ENCODE peak calls at places on chromosomes 3 and 15, in eight cellular contexts. G is adrenal gland, T is GM23248, A is uterus, D is neural progenitor cell, L is neuronal stem cell, M is A549, X is cardiac muscle cell. J is an unnamed sample.

GRCh38 chr15:69857686-69858391 is 239.9 kb downstream of the TLE3 start:
- DNase-seq in G (no peak), T (no peak), A (no peak), D (no peak), L (no peak), M (no peak), X (no peak), J (no peak)

GRCh38 chr3:188267790-188268333 is 113.9 kb downstream of the LPP start:
- DNase-seq in G (no peak), T (no peak), A (no peak), D (no peak), L (no peak), M (no peak), X (no peak), J (no peak)

GRCh38 chr3:97817965-97818364 is 3.8 kb upstream of the CRYBG3 start:
- DNase-seq in G (no peak), T (no peak), A (no peak), D (no peak), L (no peak), M (no peak), X (no peak), J (no peak)

GRCh38 chr3:177569823-177570657 is 372.8 kb upstream of the TBL1XR1 start:
- DNase-seq in G (no peak), T (peak; percentile 76), A (no peak), D (no peak), L (no peak), M (no peak), X (no peak), J (no peak)

GRCh38 chr3:186049001-186049400 is 59.9 kb downstream of the ETV5 start:
- DNase-seq in G (no peak), T (no peak), A (no peak), D (no peak), L (no peak), M (no peak), X (no peak), J (no peak)

GRCh38 chr3:148648685-148649352 is 48.9 kb upstream of the AGTR1 start:
- DNase-seq in G (no peak), T (peak; percentile 86), A (no peak), D (no peak), L (no peak), M (peak; percentile 38), X (peak; percentile 68), J (no peak)

GRCh38 chr3:154759966-154760365 is 320.2 kb upstream of the MME start:
- DNase-seq in G (no peak), T (no peak), A (no peak), D (peak; percentile 20), L (no peak), M (no peak), X (no peak), J (no peak)

GRCh38 chr3:196868297-196868661 is 559 bp downstream of the SENP5 start:
- DNase-seq in G (peak; percentile 31), T (peak; percentile 71), A (no peak), D (peak; percentile 60), L (peak; percentile 11), M (no peak), X (no peak), J (no peak)

GRCh38 chr3:94115482-94115881 is 52.6 kb downstream of the NSUN3 start:
- DNase-seq in G (no peak), T (peak; percentile 48), A (no peak), D (peak; percentile 33), L (peak; percentile 18), M (peak; percentile 32), X (peak; percentile 59), J (no peak)

GRCh38 chr3:94117729-94118128 is 54.9 kb downstream of the NSUN3 start:
- DNase-seq in G (no peak), T (no peak), A (no peak), D (no peak), L (no peak), M (no peak), X (no peak), J (no peak)

GRCh38 chr3:94118390-94118789 is 55.5 kb downstream of the NSUN3 start:
- DNase-seq in G (no peak), T (no peak), A (no peak), D (no peak), L (no peak), M (no peak), X (no peak), J (no peak)

DNA sequence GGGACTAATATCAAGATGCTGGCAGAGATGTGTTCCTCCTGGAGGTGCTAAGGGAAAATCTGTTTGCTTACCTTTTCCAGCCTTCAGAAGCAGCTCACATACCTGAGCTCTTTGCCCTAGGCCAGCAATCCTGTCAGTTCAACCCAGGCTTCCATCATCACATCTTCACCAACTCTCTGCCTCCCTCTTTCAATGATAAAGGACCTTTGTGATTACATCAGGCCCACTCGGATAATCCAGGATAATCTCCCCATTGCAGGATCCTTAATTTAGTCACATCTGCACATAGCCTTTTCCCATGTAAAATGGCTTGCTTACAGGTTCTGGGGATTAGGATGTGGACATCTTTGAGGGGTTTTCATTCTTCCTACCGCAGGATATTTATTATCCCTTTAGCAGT is 58.3 kb downstream of the NSUN3 start:
- DNase-seq in G (no peak), T (no peak), A (no peak), D (peak; percentile 19), L (no peak), M (no peak), X (no peak), J (no peak)
- H3K9me3 ChIP-seq in G (no peaks in the 10 kb centered on the region), T (no peaks in the 10 kb centered on the region), A (no peaks in the 10 kb centered on the region), D (no peaks in the 10 kb centered on the region), L (no peaks in the 10 kb centered on the region), M (no peaks in the 10 kb centered on the region), X (no peaks in the 10 kb centered on the region), J (no peaks in the 10 kb centered on the region)

GRCh38 chr3:100083209-100083608 is 31.1 kb downstream of the FILIP1L start:
- DNase-seq in G (no peak), T (no peak), A (no peak), D (no peak), L (no peak), M (no peak), X (no peak), J (no peak)

GRCh38 chr3:100086401-100086800 is 27.9 kb downstream of the FILIP1L start:
- DNase-seq in G (no peak), T (peak; percentile 51), A (no peak), D (no peak), L (no peak), M (no peak), X (no peak), J (no peak)

GRCh38 chr3:100082108-100082642 is 32.1 kb downstream of the FILIP1L start:
- DNase-seq in G (no peak), T (no peak), A (no peak), D (no peak), L (no peak), M (no peak), X (no peak), J (no peak)

GRCh38 chr3:100082724-100083123 is 31.6 kb downstream of the FILIP1L start:
- DNase-seq in G (no peak), T (no peak), A (no peak), D (no peak), L (no peak), M (no peak), X (no peak), J (no peak)

DNA sequence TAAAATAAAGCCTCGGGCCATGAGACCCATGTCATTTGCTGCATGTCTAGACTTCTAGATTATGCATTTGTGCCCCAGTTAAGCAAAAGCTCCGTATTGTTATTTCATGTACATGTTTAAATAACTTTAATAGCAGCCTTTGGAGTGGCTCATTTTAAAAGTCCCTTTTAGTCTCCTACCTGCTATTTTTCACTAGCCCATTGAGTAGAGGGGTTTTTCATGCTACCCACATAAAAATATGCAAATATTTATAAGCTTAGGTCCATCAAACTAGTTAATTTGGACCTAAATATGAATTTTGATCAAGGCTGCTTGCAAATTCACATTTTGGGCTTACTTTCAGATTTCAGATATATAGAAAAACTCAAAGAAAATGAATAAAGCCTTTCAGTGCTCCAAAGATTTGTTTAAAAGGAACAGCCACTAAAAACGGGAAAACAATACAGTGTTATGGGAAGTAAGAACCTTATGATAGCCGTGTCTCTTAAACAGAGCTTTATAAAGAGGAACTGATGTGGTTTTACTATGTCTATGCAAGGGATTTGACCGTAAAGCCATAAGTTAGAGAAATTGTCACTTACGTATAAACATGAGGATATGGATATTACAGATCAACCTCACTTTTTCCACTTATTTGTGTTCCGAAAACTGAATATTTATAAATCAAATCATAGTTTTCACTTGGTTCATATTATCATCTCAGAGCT is 30.0 kb downstream of the FILIP1L start:
- DNase-seq in G (no peak), T (no peak), A (no peak), D (no peak), L (no peak), M (no peak), X (no peak), J (no peak)
- H3K9me3 ChIP-seq in G (no peaks in the 10 kb centered on the region), T (no peaks in the 10 kb centered on the region), A (no peaks in the 10 kb centered on the region), D (no peaks in the 10 kb centered on the region), L (peaks cover 13% of the 10 kb centered on the region), M (no peaks in the 10 kb centered on the region), X (no peaks in the 10 kb centered on the region), J (no peaks in the 10 kb centered on the region)

GRCh38 chr15:25091421-25092158 is 136.8 kb downstream of the SNRPN start:
- DNase-seq in G (no peak), T (no peak), A (no peak), D (no peak), L (no peak), M (no peak), X (no peak), J (no peak)

GRCh38 chr15:25090073-25090733 is 135.4 kb downstream of the SNRPN start:
- DNase-seq in G (no peak), T (no peak), A (no peak), D (no peak), L (no peak), M (no peak), X (no peak), J (no peak)

GRCh38 chr15:25088261-25088790 is 133.5 kb downstream of the SNRPN start:
- DNase-seq in G (no peak), T (no peak), A (no peak), D (no peak), L (no peak), M (no peak), X (no peak), J (no peak)

GRCh38 chr15:25087137-25087536 is 132.3 kb downstream of the SNRPN start:
- DNase-seq in G (no peak), T (no peak), A (no peak), D (no peak), L (no peak), M (no peak), X (no peak), J (no peak)

DNA sequence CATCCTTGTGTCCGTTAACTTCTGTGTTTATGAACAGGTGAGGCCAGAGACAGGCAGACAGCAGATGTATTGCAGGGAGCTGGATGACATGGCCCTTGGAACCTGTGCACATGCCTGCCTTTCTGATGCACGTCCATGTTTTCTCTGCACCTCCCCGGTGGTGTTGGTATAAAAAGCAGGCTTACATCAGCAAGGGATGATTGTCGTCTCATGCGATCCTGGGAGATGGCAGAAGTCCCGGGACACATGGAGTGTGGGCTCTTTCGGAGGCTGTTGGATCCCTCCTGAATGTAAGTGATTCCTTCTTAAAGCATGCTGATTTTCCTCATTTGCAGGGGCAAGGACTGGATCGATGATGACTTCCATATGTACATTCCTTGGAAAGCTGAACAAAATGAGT is 134.8 kb downstream of the SNRPN start:
- DNase-seq in G (no peak), T (no peak), A (no peak), D (no peak), L (no peak), M (no peak), X (no peak), J (no peak)
- H3K9me3 ChIP-seq in G (no peaks in the 10 kb centered on the region), T (no peaks in the 10 kb centered on the region), A (no peaks in the 10 kb centered on the region), D (no peaks in the 10 kb centered on the region), L (peaks cover 83% of the 10 kb centered on the region), M (peaks cover 2% of the 10 kb centered on the region), X (no peaks in the 10 kb centered on the region), J (peaks cover 85% of the 10 kb centered on the region)

DNA sequence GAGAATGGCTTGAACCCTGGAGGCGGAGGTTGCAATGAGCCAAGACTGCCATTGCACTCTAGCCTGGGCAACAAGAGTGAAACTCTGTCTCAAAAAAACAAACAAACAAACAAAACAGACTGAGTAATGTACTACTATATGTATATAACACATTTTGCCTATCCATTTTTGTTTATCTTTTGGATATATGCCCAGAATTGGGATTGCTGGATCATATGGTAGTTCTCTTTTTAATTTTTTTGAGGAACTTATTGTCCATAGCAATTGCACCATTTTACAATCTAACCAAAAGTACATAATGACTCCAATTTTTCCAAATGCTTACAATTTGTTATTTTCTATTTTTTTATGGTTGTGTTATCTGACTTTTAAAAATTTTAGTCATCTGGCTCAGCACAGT is 47.3 kb downstream of the GMPS start:
- DNase-seq in G (no peak), T (no peak), A (no peak), D (no peak), L (no peak), M (no peak), X (peak; percentile 28), J (no peak)
- H3K9me3 ChIP-seq in G (no peaks in the 10 kb centered on the region), T (no peaks in the 10 kb centered on the region), A (no peaks in the 10 kb centered on the region), D (no peaks in the 10 kb centered on the region), L (no peaks in the 10 kb centered on the region), M (no peaks in the 10 kb centered on the region), X (no peaks in the 10 kb centered on the region), J (no peaks in the 10 kb centered on the region)